ENCODE peak calls at places on chromosomes 6 and 20, in four cellular contexts. P is right lobe of liver, D is NCI-H1436, M is COLO829. Y is an unnamed sample.

GRCh38 chr6:9611016-9611415 is 803.9 kb downstream of the TFAP2A start:
- DNase-seq in P (no peak), D (no peak), M (peak; percentile 36), Y (no peak)

GRCh38 chr20:56656632-56657031 is 27.5 kb downstream of the TFAP2C start:
- DNase-seq in P (no peak), D (no peak), M (no peak), Y (no peak)

GRCh38 chr6:166310634-166311033 is 2.4 kb upstream of the PRR18 start:
- DNase-seq in P (no peak), D (no peak), M (no peak), Y (no peak)

GRCh38 chr20:40908311-40908710 is 120.3 kb upstream of the TOP1 start:
- DNase-seq in P (no peak), D (no peak), M (no peak), Y (no peak)

GRCh38 chr20:51380401-51381385 is 161.8 kb downstream of the NFATC2 start:
- DNase-seq in P (no peak), D (no peak), M (no peak), Y (no peak)

GRCh38 chr6:106249658-106250057 is 75.9 kb downstream of the ATG5 start:
- DNase-seq in P (no peak), D (no peak), M (no peak), Y (no peak)

GRCh38 chr20:57802877-57803717 is 93.3 kb upstream of the PMEPA1 start:
- DNase-seq in P (no peak), D (no peak), M (no peak), Y (no peak)

GRCh38 chr6:149454405-149454848 is 30.4 kb downstream of the ZC3H12D start:
- DNase-seq in P (peak; percentile 99), D (no peak), M (no peak), Y (no peak)

GRCh38 chr20:33803921-33804337 is 7.2 kb upstream of the CHMP4B start:
- DNase-seq in P (no peak), D (no peak), M (peak; percentile 76), Y (no peak)

GRCh38 chr6:53236241-53236640 is 87.6 kb upstream of the GCM1 start:
- DNase-seq in P (no peak), D (no peak), M (no peak), Y (no peak)

GRCh38 chr6:137033828-137034227 is 10.9 kb downstream of the IL20RA start:
- DNase-seq in P (no peak), D (no peak), M (no peak), Y (no peak)

GRCh38 chr20:20814685-20815084 is 102.2 kb upstream of the RALGAPA2 start:
- DNase-seq in P (no peak), D (no peak), M (no peak), Y (no peak)

GRCh38 chr6:30891816-30892553 is 7.7 kb downstream of the DDR1 start:
- DNase-seq in P (no peak), D (no peak), M (no peak), Y (no peak)

GRCh38 chr6:1049900-1050299 is 262.0 kb upstream of the FOXQ1 start:
- DNase-seq in P (no peak), D (no peak), M (no peak), Y (no peak)

GRCh38 chr6:71376830-71377229 is 88.2 kb downstream of the OGFRL1 start:
- DNase-seq in P (no peak), D (no peak), M (no peak), Y (no peak)

GRCh38 chr6:11894212-11894611 is 115.6 kb upstream of the ADTRP start:
- DNase-seq in P (no peak), D (no peak), M (no peak), Y (no peak)

GRCh38 chr6:87656857-87657256 is 45.2 kb downstream of the AKIRIN2 start:
- DNase-seq in P (no peak), D (no peak), M (no peak), Y (no peak)

GRCh38 chr6:151285121-151285520 is 45.4 kb downstream of the AKAP12 start:
- DNase-seq in P (no peak), D (no peak), M (no peak), Y (no peak)

GRCh38 chr6:109441069-109441816 is 719 bp downstream of the SMPD2 start:
- DNase-seq in P (no peak), D (peak; percentile 21), M (no peak), Y (no peak)

GRCh38 chr6:98716341-98716740 is 118.0 kb upstream of the POU3F2 start:
- DNase-seq in P (no peak), D (no peak), M (no peak), Y (no peak)

GRCh38 chr6:33967966-33968724 is 164.3 kb upstream of the MLN start:
- DNase-seq in P (peak; percentile 41), D (peak; percentile 25), M (no peak), Y (no peak)

GRCh38 chr6:1047926-1048595 is 263.8 kb upstream of the FOXQ1 start:
- DNase-seq in P (no peak), D (no peak), M (no peak), Y (no peak)

GRCh38 chr20:24746351-24746685 is 202.8 kb upstream of the CST7 start:
- DNase-seq in P (peak; percentile 34), D (no peak), M (no peak), Y (peak; percentile 12)

GRCh38 chr20:31595654-31596411 is 9.3 kb upstream of the ID1 start:
- DNase-seq in P (peak; percentile 74), D (no peak), M (peak; percentile 88), Y (no peak)

GRCh38 chr6:40440083-40440482 is 147.1 kb downstream of the LRFN2 start:
- DNase-seq in P (no peak), D (peak; percentile 33), M (no peak), Y (no peak)

GRCh38 chr6:5657684-5658429 is 348.9 kb downstream of the NRN1 start:
- DNase-seq in P (no peak), D (no peak), M (no peak), Y (no peak)

GRCh38 chr6:816510-817084 is 123.7 kb upstream of the EXOC2 start:
- DNase-seq in P (no peak), D (no peak), M (no peak), Y (no peak)

GRCh38 chr20:32761831-32762753 is at the start of gene DNMT3B:
- DNase-seq in P (peak; percentile 82), D (peak; percentile 63), M (peak; percentile 78), Y (peak; percentile 84)

GRCh38 chr20:33419140-33419974 is 18.0 kb upstream of the CDK5RAP1 start:
- DNase-seq in P (no peak), D (no peak), M (no peak), Y (no peak)

GRCh38 chr6:168901076-168901475 is 352.6 kb downstream of the THBS2 start:
- DNase-seq in P (no peak), D (no peak), M (no peak), Y (no peak)

GRCh38 chr20:23515250-23515939 is 24.5 kb downstream of the CST8 start:
- DNase-seq in P (no peak), D (no peak), M (peak; percentile 13), Y (no peak)

GRCh38 chr6:94251878-94252277 is 832.5 kb upstream of the EPHA7 start:
- DNase-seq in P (no peak), D (no peak), M (no peak), Y (no peak)

GRCh38 chr20:33772439-33772838 is 38.7 kb upstream of the CHMP4B start:
- DNase-seq in P (no peak), D (no peak), M (no peak), Y (no peak)

GRCh38 chr20:2978519-2978918 is 64.9 kb upstream of the GNRH2 start:
- DNase-seq in P (no peak), D (no peak), M (no peak), Y (no peak)

GRCh38 chr20:41191562-41192500 is 54.5 kb downstream of the PLCG1 start:
- DNase-seq in P (no peak), D (no peak), M (no peak), Y (no peak)

GRCh38 chr6:147950623-147950987 is 392.0 kb upstream of the SASH1 start:
- DNase-seq in P (no peak), D (no peak), M (no peak), Y (no peak)

GRCh38 chr6:105606871-105607421 is 204.1 kb upstream of the PREP start:
- DNase-seq in P (no peak), D (no peak), M (no peak), Y (no peak)

GRCh38 chr6:137233561-137234504 is 14.6 kb upstream of the IFNGR1 start:
- DNase-seq in P (no peak), D (no peak), M (peak; percentile 63), Y (no peak)

GRCh38 chr20:58169441-58169840 is 59.0 kb downstream of the ANKRD60 start:
- DNase-seq in P (no peak), D (no peak), M (no peak), Y (no peak)